ENCODE peak calls at places on chromosomes 13 and 19, in six cellular contexts. One of them, this sample, is unnamed.

GRCh38 chr13:73273737-73274136 is 214.9 kb downstream of the KLF5 start:
- DNase-seq in suprapubic skin: no peak
- DNase-seq in A549: peak
- DNase-seq in tibial nerve: no peak
- DNase-seq in stomach: no peak
- DNase-seq in transverse colon: no peak
- DNase-seq in this sample: no peak

GRCh38 chr13:104140557-104140956 is 1074.3 kb upstream of the SLC10A2 start:
- DNase-seq in suprapubic skin: no peak
- DNase-seq in A549: no peak
- DNase-seq in tibial nerve: no peak
- DNase-seq in stomach: no peak
- DNase-seq in transverse colon: no peak
- DNase-seq in this sample: no peak

GRCh38 chr19:33519416-33519815 is 2.2 kb downstream of the PEPD start:
- DNase-seq in suprapubic skin: no peak
- DNase-seq in A549: no peak
- DNase-seq in tibial nerve: no peak
- DNase-seq in stomach: no peak
- DNase-seq in transverse colon: no peak
- DNase-seq in this sample: no peak

GRCh38 chr13:71602327-71602726 is 264.7 kb downstream of the DACH1 start:
- DNase-seq in suprapubic skin: no peak
- DNase-seq in A549: no peak
- DNase-seq in tibial nerve: no peak
- DNase-seq in stomach: no peak
- DNase-seq in transverse colon: no peak
- DNase-seq in this sample: no peak

GRCh38 chr19:32676895-32677359 is 1.3 kb downstream of the RGS9BP start:
- DNase-seq in suprapubic skin: no peak
- DNase-seq in A549: no peak
- DNase-seq in tibial nerve: no peak
- DNase-seq in stomach: no peak
- DNase-seq in transverse colon: no peak
- DNase-seq in this sample: no peak

GRCh38 chr19:4379383-4380253 is 20.7 kb downstream of the SH3GL1 start:
- DNase-seq in suprapubic skin: peak
- DNase-seq in A549: peak
- DNase-seq in tibial nerve: no peak
- DNase-seq in stomach: peak
- DNase-seq in transverse colon: no peak
- DNase-seq in this sample: no peak

GRCh38 chr19:4095488-4095844 is 28.5 kb downstream of the MAP2K2 start:
- DNase-seq in suprapubic skin: no peak
- DNase-seq in A549: no peak
- DNase-seq in tibial nerve: no peak
- DNase-seq in stomach: no peak
- DNase-seq in transverse colon: no peak
- DNase-seq in this sample: no peak

GRCh38 chr13:39378293-39378692 is 224.7 kb downstream of the LHFPL6 start:
- DNase-seq in suprapubic skin: no peak
- DNase-seq in A549: no peak
- DNase-seq in tibial nerve: no peak
- DNase-seq in stomach: no peak
- DNase-seq in transverse colon: no peak
- DNase-seq in this sample: no peak

GRCh38 chr19:9032136-9032626 is 22.0 kb upstream of the MUC16 start:
- DNase-seq in suprapubic skin: no peak
- DNase-seq in A549: no peak
- DNase-seq in tibial nerve: no peak
- DNase-seq in stomach: no peak
- DNase-seq in transverse colon: no peak
- DNase-seq in this sample: no peak

GRCh38 chr13:26037302-26037701 is 14.5 kb downstream of the SHISA2 start:
- DNase-seq in suprapubic skin: no peak
- DNase-seq in A549: peak
- DNase-seq in tibial nerve: no peak
- DNase-seq in stomach: no peak
- DNase-seq in transverse colon: no peak
- DNase-seq in this sample: no peak

GRCh38 chr13:29175245-29175873 is 355.2 kb downstream of the MTUS2 start:
- DNase-seq in suprapubic skin: no peak
- DNase-seq in A549: no peak
- DNase-seq in tibial nerve: no peak
- DNase-seq in stomach: no peak
- DNase-seq in transverse colon: no peak
- DNase-seq in this sample: no peak

GRCh38 chr19:29211562-29212416 is 1.2 kb downstream of the UQCRFS1 start:
- DNase-seq in suprapubic skin: no peak
- DNase-seq in A549: peak
- DNase-seq in tibial nerve: no peak
- DNase-seq in stomach: no peak
- DNase-seq in transverse colon: peak
- DNase-seq in this sample: no peak

GRCh38 chr13:104953588-104953987 is 1581.9 kb downstream of the EFNB2 start:
- DNase-seq in suprapubic skin: no peak
- DNase-seq in A549: no peak
- DNase-seq in tibial nerve: no peak
- DNase-seq in stomach: no peak
- DNase-seq in transverse colon: no peak
- DNase-seq in this sample: no peak

GRCh38 chr19:41917676-41918075 is 10.6 kb downstream of the ERFL start:
- DNase-seq in suprapubic skin: no peak
- DNase-seq in A549: no peak
- DNase-seq in tibial nerve: no peak
- DNase-seq in stomach: no peak
- DNase-seq in transverse colon: no peak
- DNase-seq in this sample: no peak

GRCh38 chr19:604355-604754 is 14.7 kb downstream of the HCN2 start:
- DNase-seq in suprapubic skin: no peak
- DNase-seq in A549: peak
- DNase-seq in tibial nerve: no peak
- DNase-seq in stomach: no peak
- DNase-seq in transverse colon: no peak
- DNase-seq in this sample: no peak

GRCh38 chr13:27053235-27053884 is 118.3 kb downstream of the USP12 start:
- DNase-seq in suprapubic skin: no peak
- DNase-seq in A549: no peak
- DNase-seq in tibial nerve: no peak
- DNase-seq in stomach: no peak
- DNase-seq in transverse colon: no peak
- DNase-seq in this sample: no peak

GRCh38 chr13:27374650-27375049 is 49.8 kb upstream of the GTF3A start:
- DNase-seq in suprapubic skin: no peak
- DNase-seq in A549: peak
- DNase-seq in tibial nerve: peak
- DNase-seq in stomach: peak
- DNase-seq in transverse colon: peak
- DNase-seq in this sample: peak

GRCh38 chr13:73952683-73953082 is 181.5 kb downstream of the KLF12 start:
- DNase-seq in suprapubic skin: no peak
- DNase-seq in A549: no peak
- DNase-seq in tibial nerve: no peak
- DNase-seq in stomach: no peak
- DNase-seq in transverse colon: no peak
- DNase-seq in this sample: no peak

GRCh38 chr13:36395280-36395679 is 37.0 kb upstream of the CCNA1 start:
- DNase-seq in suprapubic skin: no peak
- DNase-seq in A549: peak
- DNase-seq in tibial nerve: no peak
- DNase-seq in stomach: no peak
- DNase-seq in transverse colon: no peak
- DNase-seq in this sample: no peak

GRCh38 chr13:75345191-75345590 is 136.8 kb downstream of the TBC1D4 start:
- DNase-seq in suprapubic skin: no peak
- DNase-seq in A549: no peak
- DNase-seq in tibial nerve: no peak
- DNase-seq in stomach: no peak
- DNase-seq in transverse colon: no peak
- DNase-seq in this sample: no peak

GRCh38 chr13:76792680-76793334 is 93.4 kb downstream of the KCTD12 start:
- DNase-seq in suprapubic skin: no peak
- DNase-seq in A549: no peak
- DNase-seq in tibial nerve: peak
- DNase-seq in stomach: no peak
- DNase-seq in transverse colon: no peak
- DNase-seq in this sample: peak

GRCh38 chr19:29849234-29849633 is 37.4 kb downstream of the CCNE1 start:
- DNase-seq in suprapubic skin: no peak
- DNase-seq in A549: no peak
- DNase-seq in tibial nerve: no peak
- DNase-seq in stomach: no peak
- DNase-seq in transverse colon: no peak
- DNase-seq in this sample: no peak

GRCh38 chr19:3210347-3211017 is 14.0 kb upstream of the CELF5 start:
- DNase-seq in suprapubic skin: no peak
- DNase-seq in A549: peak
- DNase-seq in tibial nerve: peak
- DNase-seq in stomach: peak
- DNase-seq in transverse colon: peak
- DNase-seq in this sample: no peak

GRCh38 chr13:33717775-33718174 is 100.2 kb upstream of the RFC3 start:
- DNase-seq in suprapubic skin: no peak
- DNase-seq in A549: no peak
- DNase-seq in tibial nerve: no peak
- DNase-seq in stomach: no peak
- DNase-seq in transverse colon: no peak
- DNase-seq in this sample: no peak

GRCh38 chr19:14005381-14006084 is 587 bp downstream of the RFX1 start:
- DNase-seq in suprapubic skin: peak
- DNase-seq in A549: peak
- DNase-seq in tibial nerve: peak
- DNase-seq in stomach: peak
- DNase-seq in transverse colon: peak
- DNase-seq in this sample: peak
- TF ChIP-seq POLR2A in suprapubic skin: no peak
- TF ChIP-seq POLR2A in A549: no peak
- TF ChIP-seq POLR2A in tibial nerve: peak
- TF ChIP-seq POLR2A in stomach: no peak
- TF ChIP-seq POLR2A in transverse colon: peak
- TF ChIP-seq POLR2A in this sample: peak

GRCh38 chr19:38369584-38369983 is 4.8 kb upstream of the PSMD8 start:
- DNase-seq in suprapubic skin: no peak
- DNase-seq in A549: no peak
- DNase-seq in tibial nerve: no peak
- DNase-seq in stomach: no peak
- DNase-seq in transverse colon: no peak
- DNase-seq in this sample: no peak

GRCh38 chr19:38367041-38367440 is 7.3 kb upstream of the PSMD8 start:
- DNase-seq in suprapubic skin: no peak
- DNase-seq in A549: no peak
- DNase-seq in tibial nerve: no peak
- DNase-seq in stomach: no peak
- DNase-seq in transverse colon: no peak
- DNase-seq in this sample: no peak

GRCh38 chr19:38371081-38371480 is 3.3 kb upstream of the PSMD8 start:
- DNase-seq in suprapubic skin: no peak
- DNase-seq in A549: no peak
- DNase-seq in tibial nerve: no peak
- DNase-seq in stomach: no peak
- DNase-seq in transverse colon: no peak
- DNase-seq in this sample: no peak

GRCh38 chr19:38373907-38374331 is 452 bp upstream of the PSMD8 start:
- DNase-seq in suprapubic skin: no peak
- DNase-seq in A549: no peak
- DNase-seq in tibial nerve: no peak
- DNase-seq in stomach: no peak
- DNase-seq in transverse colon: no peak
- DNase-seq in this sample: no peak

DNA sequence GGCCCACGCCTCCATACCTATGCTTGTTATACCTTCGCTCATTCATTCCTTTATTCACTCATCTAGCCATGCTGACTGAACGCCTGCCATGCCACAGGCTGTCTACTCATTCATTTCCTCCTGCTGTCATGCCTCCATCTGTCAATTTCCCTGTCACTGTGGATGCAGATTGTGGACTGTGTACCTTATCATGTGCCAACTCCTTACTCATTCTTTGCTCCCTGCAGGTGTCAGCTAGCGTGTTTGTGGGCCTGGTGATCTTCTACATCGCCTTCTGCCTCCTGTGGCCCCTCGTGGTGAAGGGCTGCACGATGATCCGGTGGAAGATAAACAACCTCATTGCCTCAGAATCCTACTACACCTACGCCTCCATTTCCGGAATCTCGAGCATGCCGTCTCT is 4.1 kb upstream of the PSMD8 start:
- DNase-seq in suprapubic skin: no peak
- DNase-seq in A549: no peak
- DNase-seq in tibial nerve: no peak
- DNase-seq in stomach: no peak
- DNase-seq in transverse colon: no peak
- DNase-seq in this sample: no peak
- TF ChIP-seq EP300 in suprapubic skin: no peak
- TF ChIP-seq EP300 in A549: no peak
- TF ChIP-seq EP300 in tibial nerve: no peak
- TF ChIP-seq EP300 in stomach: no peak
- TF ChIP-seq EP300 in transverse colon: no peak
- TF ChIP-seq EP300 in this sample: no peak

GRCh38 chr13:91399189-91400093 is 1.0 kb downstream of the GPC5 start:
- DNase-seq in suprapubic skin: no peak
- DNase-seq in A549: no peak
- DNase-seq in tibial nerve: no peak
- DNase-seq in stomach: no peak
- DNase-seq in transverse colon: no peak
- DNase-seq in this sample: no peak
- H3K4me3 ChIP-seq in suprapubic skin: peak
- H3K4me3 ChIP-seq in A549: peak
- H3K4me3 ChIP-seq in tibial nerve: peak
- H3K4me3 ChIP-seq in stomach: peak
- H3K4me3 ChIP-seq in transverse colon: no peak
- H3K4me3 ChIP-seq in this sample: peak

DNA sequence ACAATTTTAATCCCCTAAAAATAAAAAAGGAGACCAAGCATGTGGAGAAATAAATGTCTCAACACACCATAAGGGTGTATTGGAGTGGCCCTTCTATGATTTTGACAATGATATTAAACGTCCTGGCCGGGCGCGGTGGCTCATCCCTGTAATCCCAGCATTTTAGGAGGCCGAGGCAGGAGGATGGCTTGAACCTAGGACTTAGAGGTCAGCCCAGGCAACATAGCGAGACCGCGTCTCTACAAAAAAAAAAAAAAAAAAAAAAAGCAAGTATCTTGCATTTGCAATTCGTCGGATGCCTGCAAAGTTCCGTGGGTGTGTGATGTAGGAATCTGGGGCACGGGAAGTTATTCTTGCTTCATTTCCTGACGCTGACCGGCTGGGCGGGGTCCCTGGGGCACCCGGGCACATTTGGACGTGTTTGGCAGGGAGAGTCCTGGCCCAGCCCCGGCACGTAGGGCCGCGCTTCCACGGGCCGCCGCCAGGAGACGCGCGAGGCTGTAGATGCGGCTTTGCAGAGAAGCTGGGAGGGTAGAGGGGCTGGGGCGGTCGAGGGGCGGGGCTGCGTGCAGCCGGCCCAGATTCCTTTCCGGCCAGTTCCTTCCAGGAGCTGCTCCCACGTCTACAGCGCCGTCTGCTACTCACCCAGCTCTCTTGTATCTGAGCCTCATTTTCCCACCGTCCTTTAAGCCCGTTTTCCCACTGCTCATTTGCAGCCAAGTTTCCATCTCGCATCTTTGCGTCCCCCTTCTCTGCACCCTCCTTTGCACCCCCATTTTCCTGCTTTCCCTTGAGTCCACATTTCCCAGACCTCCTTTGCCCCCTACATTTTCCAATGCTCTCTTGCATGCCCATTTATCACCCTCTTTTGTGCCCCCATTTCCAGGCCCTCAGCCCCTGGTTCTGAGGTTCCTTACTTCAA is 2.2 kb upstream of the TSPAN16 start:
- DNase-seq in suprapubic skin: peak
- DNase-seq in A549: peak
- DNase-seq in tibial nerve: peak
- DNase-seq in stomach: peak
- DNase-seq in transverse colon: peak
- DNase-seq in this sample: peak
- TF ChIP-seq POLR2A in suprapubic skin: no peak
- TF ChIP-seq POLR2A in A549: peak
- TF ChIP-seq POLR2A in tibial nerve: no peak
- TF ChIP-seq POLR2A in stomach: no peak
- TF ChIP-seq POLR2A in transverse colon: no peak
- TF ChIP-seq POLR2A in this sample: no peak

This sample was measured in ovary.